ENCODE peak calls at places on chromosomes 12 and 14, in nine cellular contexts. One of them, this sample, is unnamed.

GRCh38 chr12:72011374-72011773 is 72.7 kb downstream of the TPH2 start:
- DNase-seq in fibroblast of mammary gland: no peak
- DNase-seq in mammary epithelial cell: no peak
- DNase-seq in uterus: no peak
- DNase-seq in left ventricle myocardium inferior: no peak
- DNase-seq in foreskin fibroblast: no peak
- DNase-seq in left lung: no peak
- DNase-seq in GM23338: no peak
- DNase-seq in HFF-Myc: no peak
- DNase-seq in this sample: no peak

GRCh38 chr12:6469609-6470374 is 685 bp downstream of the VAMP1 start:
- DNase-seq in fibroblast of mammary gland: no peak
- DNase-seq in mammary epithelial cell: no peak
- DNase-seq in uterus: no peak
- DNase-seq in left ventricle myocardium inferior: no peak
- DNase-seq in foreskin fibroblast: no peak
- DNase-seq in left lung: no peak
- DNase-seq in GM23338: peak
- DNase-seq in HFF-Myc: no peak
- DNase-seq in this sample: no peak

GRCh38 chr14:53663709-53664108 is 292.9 kb downstream of the BMP4 start:
- DNase-seq in fibroblast of mammary gland: peak
- DNase-seq in mammary epithelial cell: no peak
- DNase-seq in uterus: peak
- DNase-seq in left ventricle myocardium inferior: peak
- DNase-seq in foreskin fibroblast: peak
- DNase-seq in left lung: no peak
- DNase-seq in GM23338: peak
- DNase-seq in HFF-Myc: no peak
- DNase-seq in this sample: no peak

GRCh38 chr12:40312982-40313576 is 88.3 kb downstream of the LRRK2 start:
- DNase-seq in fibroblast of mammary gland: peak
- DNase-seq in mammary epithelial cell: no peak
- DNase-seq in uterus: no peak
- DNase-seq in left ventricle myocardium inferior: no peak
- DNase-seq in foreskin fibroblast: peak
- DNase-seq in left lung: no peak
- DNase-seq in GM23338: peak
- DNase-seq in HFF-Myc: no peak
- DNase-seq in this sample: no peak

GRCh38 chr14:74634481-74634880 is 22.4 kb upstream of the LTBP2 start:
- DNase-seq in fibroblast of mammary gland: no peak
- DNase-seq in mammary epithelial cell: no peak
- DNase-seq in uterus: no peak
- DNase-seq in left ventricle myocardium inferior: no peak
- DNase-seq in foreskin fibroblast: no peak
- DNase-seq in left lung: no peak
- DNase-seq in GM23338: no peak
- DNase-seq in HFF-Myc: no peak
- DNase-seq in this sample: no peak

GRCh38 chr14:75460402-75460801 is 32.6 kb downstream of the JDP2 start:
- DNase-seq in fibroblast of mammary gland: no peak
- DNase-seq in mammary epithelial cell: no peak
- DNase-seq in uterus: no peak
- DNase-seq in left ventricle myocardium inferior: no peak
- DNase-seq in foreskin fibroblast: no peak
- DNase-seq in left lung: no peak
- DNase-seq in GM23338: no peak
- DNase-seq in HFF-Myc: no peak
- DNase-seq in this sample: no peak

GRCh38 chr12:57793920-57794319 is 11.3 kb downstream of the TSFM start:
- DNase-seq in fibroblast of mammary gland: peak
- DNase-seq in mammary epithelial cell: peak
- DNase-seq in uterus: no peak
- DNase-seq in left ventricle myocardium inferior: no peak
- DNase-seq in foreskin fibroblast: peak
- DNase-seq in left lung: no peak
- DNase-seq in GM23338: no peak
- DNase-seq in HFF-Myc: no peak
- DNase-seq in this sample: peak

GRCh38 chr14:54650331-54651017 is 83.5 kb downstream of the SAMD4A start:
- DNase-seq in fibroblast of mammary gland: peak
- DNase-seq in mammary epithelial cell: peak
- DNase-seq in uterus: peak
- DNase-seq in left ventricle myocardium inferior: no peak
- DNase-seq in foreskin fibroblast: peak
- DNase-seq in left lung: peak
- DNase-seq in GM23338: peak
- DNase-seq in HFF-Myc: peak
- DNase-seq in this sample: no peak

GRCh38 chr14:36856095-36856878 is 194.6 kb downstream of the PAX9 start:
- DNase-seq in fibroblast of mammary gland: no peak
- DNase-seq in mammary epithelial cell: no peak
- DNase-seq in uterus: no peak
- DNase-seq in left ventricle myocardium inferior: no peak
- DNase-seq in foreskin fibroblast: no peak
- DNase-seq in left lung: no peak
- DNase-seq in GM23338: peak
- DNase-seq in HFF-Myc: no peak
- DNase-seq in this sample: no peak

GRCh38 chr14:104265918-104266642 is 127.7 kb downstream of the KIF26A start:
- DNase-seq in fibroblast of mammary gland: no peak
- DNase-seq in mammary epithelial cell: no peak
- DNase-seq in uterus: peak
- DNase-seq in left ventricle myocardium inferior: no peak
- DNase-seq in foreskin fibroblast: no peak
- DNase-seq in left lung: no peak
- DNase-seq in GM23338: no peak
- DNase-seq in HFF-Myc: no peak
- DNase-seq in this sample: no peak

GRCh38 chr14:60922050-60922449 is 58.8 kb downstream of the TRMT5 start:
- DNase-seq in fibroblast of mammary gland: peak
- DNase-seq in mammary epithelial cell: peak
- DNase-seq in uterus: no peak
- DNase-seq in left ventricle myocardium inferior: no peak
- DNase-seq in foreskin fibroblast: no peak
- DNase-seq in left lung: no peak
- DNase-seq in GM23338: no peak
- DNase-seq in HFF-Myc: peak
- DNase-seq in this sample: no peak

GRCh38 chr14:78904094-78904493 is 733.9 kb downstream of the NRXN3 start:
- DNase-seq in fibroblast of mammary gland: no peak
- DNase-seq in mammary epithelial cell: no peak
- DNase-seq in uterus: no peak
- DNase-seq in left ventricle myocardium inferior: no peak
- DNase-seq in foreskin fibroblast: no peak
- DNase-seq in left lung: no peak
- DNase-seq in GM23338: no peak
- DNase-seq in HFF-Myc: no peak
- DNase-seq in this sample: no peak

GRCh38 chr14:78897443-78897842 is 727.3 kb downstream of the NRXN3 start:
- DNase-seq in fibroblast of mammary gland: no peak
- DNase-seq in mammary epithelial cell: no peak
- DNase-seq in uterus: no peak
- DNase-seq in left ventricle myocardium inferior: no peak
- DNase-seq in foreskin fibroblast: no peak
- DNase-seq in left lung: no peak
- DNase-seq in GM23338: no peak
- DNase-seq in HFF-Myc: no peak
- DNase-seq in this sample: no peak

GRCh38 chr14:78902010-78902623 is 731.9 kb downstream of the NRXN3 start:
- DNase-seq in fibroblast of mammary gland: peak
- DNase-seq in mammary epithelial cell: peak
- DNase-seq in uterus: no peak
- DNase-seq in left ventricle myocardium inferior: peak
- DNase-seq in foreskin fibroblast: peak
- DNase-seq in left lung: no peak
- DNase-seq in GM23338: peak
- DNase-seq in HFF-Myc: peak
- DNase-seq in this sample: peak
- TF ChIP-seq CTCF in fibroblast of mammary gland: peak
- TF ChIP-seq CTCF in mammary epithelial cell: peak
- TF ChIP-seq CTCF in uterus: no peak
- TF ChIP-seq CTCF in left ventricle myocardium inferior: peak
- TF ChIP-seq CTCF in foreskin fibroblast: peak
- TF ChIP-seq CTCF in left lung: peak
- TF ChIP-seq CTCF in GM23338: peak
- TF ChIP-seq CTCF in HFF-Myc: peak
- TF ChIP-seq CTCF in this sample: peak

GRCh38 chr12:27779837-27780611 is at the start of the genes KLHL42 and MANSC4:
- DNase-seq in fibroblast of mammary gland: peak
- DNase-seq in mammary epithelial cell: peak
- DNase-seq in uterus: peak
- DNase-seq in left ventricle myocardium inferior: peak
- DNase-seq in foreskin fibroblast: peak
- DNase-seq in left lung: peak
- DNase-seq in GM23338: peak
- DNase-seq in HFF-Myc: no peak
- DNase-seq in this sample: no peak
- H3K4me3 ChIP-seq in fibroblast of mammary gland: peak
- H3K4me3 ChIP-seq in mammary epithelial cell: peak
- H3K4me3 ChIP-seq in uterus: peak
- H3K4me3 ChIP-seq in left ventricle myocardium inferior: peak
- H3K4me3 ChIP-seq in foreskin fibroblast: peak
- H3K4me3 ChIP-seq in left lung: peak
- H3K4me3 ChIP-seq in GM23338: peak
- H3K4me3 ChIP-seq in HFF-Myc: peak
- H3K4me3 ChIP-seq in this sample: peak

GRCh38 chr14:23009483-23009938 is 432 bp downstream of the C14orf93 start:
- DNase-seq in fibroblast of mammary gland: no peak
- DNase-seq in mammary epithelial cell: no peak
- DNase-seq in uterus: no peak
- DNase-seq in left ventricle myocardium inferior: no peak
- DNase-seq in foreskin fibroblast: no peak
- DNase-seq in left lung: no peak
- DNase-seq in GM23338: no peak
- DNase-seq in HFF-Myc: no peak
- DNase-seq in this sample: no peak

GRCh38 chr14:23008836-23009235 is 1.1 kb downstream of the C14orf93 start:
- DNase-seq in fibroblast of mammary gland: peak
- DNase-seq in mammary epithelial cell: no peak
- DNase-seq in uterus: no peak
- DNase-seq in left ventricle myocardium inferior: no peak
- DNase-seq in foreskin fibroblast: no peak
- DNase-seq in left lung: no peak
- DNase-seq in GM23338: no peak
- DNase-seq in HFF-Myc: peak
- DNase-seq in this sample: no peak

GRCh38 chr14:23005451-23005850 is 4.5 kb downstream of the C14orf93 start:
- DNase-seq in fibroblast of mammary gland: no peak
- DNase-seq in mammary epithelial cell: no peak
- DNase-seq in uterus: no peak
- DNase-seq in left ventricle myocardium inferior: no peak
- DNase-seq in foreskin fibroblast: no peak
- DNase-seq in left lung: no peak
- DNase-seq in GM23338: no peak
- DNase-seq in HFF-Myc: no peak
- DNase-seq in this sample: no peak

GRCh38 chr14:23005861-23006534 is 3.9 kb downstream of the C14orf93 start:
- DNase-seq in fibroblast of mammary gland: no peak
- DNase-seq in mammary epithelial cell: no peak
- DNase-seq in uterus: no peak
- DNase-seq in left ventricle myocardium inferior: no peak
- DNase-seq in foreskin fibroblast: no peak
- DNase-seq in left lung: no peak
- DNase-seq in GM23338: no peak
- DNase-seq in HFF-Myc: no peak
- DNase-seq in this sample: no peak

GRCh38 chr14:23006544-23007419 is 3.2 kb downstream of the C14orf93 start:
- DNase-seq in fibroblast of mammary gland: peak
- DNase-seq in mammary epithelial cell: peak
- DNase-seq in uterus: peak
- DNase-seq in left ventricle myocardium inferior: peak
- DNase-seq in foreskin fibroblast: peak
- DNase-seq in left lung: peak
- DNase-seq in GM23338: peak
- DNase-seq in HFF-Myc: peak
- DNase-seq in this sample: peak
- TF ChIP-seq CTCF in fibroblast of mammary gland: peak
- TF ChIP-seq CTCF in mammary epithelial cell: peak
- TF ChIP-seq CTCF in uterus: no peak
- TF ChIP-seq CTCF in left ventricle myocardium inferior: peak
- TF ChIP-seq CTCF in foreskin fibroblast: no peak
- TF ChIP-seq CTCF in left lung: no peak
- TF ChIP-seq CTCF in GM23338: no peak
- TF ChIP-seq CTCF in HFF-Myc: peak
- TF ChIP-seq CTCF in this sample: peak

GRCh38 chr14:24051162-24051788 is 534 bp upstream of the CARMIL3 start:
- DNase-seq in fibroblast of mammary gland: no peak
- DNase-seq in mammary epithelial cell: no peak
- DNase-seq in uterus: no peak
- DNase-seq in left ventricle myocardium inferior: no peak
- DNase-seq in foreskin fibroblast: no peak
- DNase-seq in left lung: peak
- DNase-seq in GM23338: peak
- DNase-seq in HFF-Myc: no peak
- DNase-seq in this sample: no peak
- H3K4me3 ChIP-seq in fibroblast of mammary gland: peak
- H3K4me3 ChIP-seq in mammary epithelial cell: peak
- H3K4me3 ChIP-seq in uterus: peak
- H3K4me3 ChIP-seq in left ventricle myocardium inferior: peak
- H3K4me3 ChIP-seq in foreskin fibroblast: peak
- H3K4me3 ChIP-seq in left lung: peak
- H3K4me3 ChIP-seq in GM23338: peak
- H3K4me3 ChIP-seq in HFF-Myc: peak
- H3K4me3 ChIP-seq in this sample: peak

GRCh38 chr12:53659609-53660008 is 16.3 kb downstream of the ATP5MC2 start:
- DNase-seq in fibroblast of mammary gland: peak
- DNase-seq in mammary epithelial cell: peak
- DNase-seq in uterus: no peak
- DNase-seq in left ventricle myocardium inferior: no peak
- DNase-seq in foreskin fibroblast: no peak
- DNase-seq in left lung: no peak
- DNase-seq in GM23338: no peak
- DNase-seq in HFF-Myc: no peak
- DNase-seq in this sample: no peak

GRCh38 chr12:53657041-53657440 is 18.8 kb downstream of the ATP5MC2 start:
- DNase-seq in fibroblast of mammary gland: peak
- DNase-seq in mammary epithelial cell: no peak
- DNase-seq in uterus: no peak
- DNase-seq in left ventricle myocardium inferior: no peak
- DNase-seq in foreskin fibroblast: no peak
- DNase-seq in left lung: no peak
- DNase-seq in GM23338: no peak
- DNase-seq in HFF-Myc: no peak
- DNase-seq in this sample: no peak

GRCh38 chr12:53659011-53659551 is 16.8 kb downstream of the ATP5MC2 start:
- DNase-seq in fibroblast of mammary gland: peak
- DNase-seq in mammary epithelial cell: peak
- DNase-seq in uterus: peak
- DNase-seq in left ventricle myocardium inferior: no peak
- DNase-seq in foreskin fibroblast: peak
- DNase-seq in left lung: peak
- DNase-seq in GM23338: peak
- DNase-seq in HFF-Myc: no peak
- DNase-seq in this sample: no peak

GRCh38 chr12:53664191-53664590 is 11.7 kb downstream of the ATP5MC2 start:
- DNase-seq in fibroblast of mammary gland: no peak
- DNase-seq in mammary epithelial cell: no peak
- DNase-seq in uterus: no peak
- DNase-seq in left ventricle myocardium inferior: no peak
- DNase-seq in foreskin fibroblast: no peak
- DNase-seq in left lung: no peak
- DNase-seq in GM23338: no peak
- DNase-seq in HFF-Myc: no peak
- DNase-seq in this sample: no peak

GRCh38 chr12:53660064-53660463 is 15.8 kb downstream of the ATP5MC2 start:
- DNase-seq in fibroblast of mammary gland: peak
- DNase-seq in mammary epithelial cell: no peak
- DNase-seq in uterus: peak
- DNase-seq in left ventricle myocardium inferior: no peak
- DNase-seq in foreskin fibroblast: no peak
- DNase-seq in left lung: no peak
- DNase-seq in GM23338: no peak
- DNase-seq in HFF-Myc: no peak
- DNase-seq in this sample: no peak
- TF ChIP-seq CTCF in fibroblast of mammary gland: no peak
- TF ChIP-seq CTCF in mammary epithelial cell: no peak
- TF ChIP-seq CTCF in uterus: no peak
- TF ChIP-seq CTCF in left ventricle myocardium inferior: no peak
- TF ChIP-seq CTCF in foreskin fibroblast: no peak
- TF ChIP-seq CTCF in left lung: no peak
- TF ChIP-seq CTCF in GM23338: no peak
- TF ChIP-seq CTCF in HFF-Myc: no peak
- TF ChIP-seq CTCF in this sample: no peak

This sample was measured in AG04449.